ENCODE peak calls at places on chromosomes 2 and 18, in ten cellular contexts. Y is left lung, V is fibroblast of pulmonary artery, P is lower lobe of right lung, G is right lobe of liver, S is astrocyte of the spinal cord, Q is lung, X is AG04450, U is A549, D is upper lobe of left lung. J is an unnamed sample.

GRCh38 chr2:62296034-62296832 is 100.3 kb downstream of the B3GNT2 start:
- DNase-seq in Y (no peak), V (no peak), P (no peak), G (no peak), S (no peak), Q (no peak), X (no peak), U (no peak), D (peak; percentile 47), J (no peak)

GRCh38 chr2:213013979-213014378 is 137.4 kb downstream of the IKZF2 start:
- DNase-seq in Y (no peak), V (no peak), P (no peak), G (no peak), S (no peak), Q (no peak), X (no peak), U (no peak), D (no peak), J (no peak)

GRCh38 chr2:134738150-134738865 is 19.5 kb upstream of the TMEM163 start:
- DNase-seq in Y (no peak), V (no peak), P (no peak), G (no peak), S (peak; percentile 50), Q (no peak), X (no peak), U (no peak), D (no peak), J (no peak)

GRCh38 chr18:11078491-11078890 is 70.9 kb downstream of the PIEZO2 start:
- DNase-seq in Y (no peak), V (no peak), P (no peak), G (no peak), S (no peak), Q (no peak), X (no peak), U (no peak), D (no peak), J (no peak)

GRCh38 chr2:214019973-214020345 is 390.9 kb upstream of the VWC2L start:
- DNase-seq in Y (no peak), V (peak; percentile 26), P (no peak), G (no peak), S (no peak), Q (no peak), X (no peak), U (no peak), D (no peak), J (no peak)

GRCh38 chr2:223601932-223602676 is at the start of gene SCG2:
- DNase-seq in Y (peak; percentile 82), V (peak; percentile 95), P (peak; percentile 71), G (peak; percentile 69), S (peak; percentile 96), Q (peak; percentile 59), X (peak; percentile 87), U (peak; percentile 64), D (peak; percentile 63), J (peak; percentile 61)

GRCh38 chr2:17413031-17413430 is 105.2 kb downstream of the RAD51AP2 start:
- DNase-seq in Y (no peak), V (no peak), P (no peak), G (no peak), S (peak; percentile 75), Q (no peak), X (no peak), U (no peak), D (no peak), J (no peak)

GRCh38 chr2:166411473-166412230 is 35.9 kb upstream of the SCN9A start:
- DNase-seq in Y (no peak), V (peak; percentile 74), P (no peak), G (no peak), S (no peak), Q (no peak), X (no peak), U (no peak), D (no peak), J (no peak)

GRCh38 chr2:44751754-44752479 is 189.6 kb upstream of the SIX3 start:
- DNase-seq in Y (no peak), V (no peak), P (no peak), G (no peak), S (no peak), Q (no peak), X (no peak), U (no peak), D (no peak), J (no peak)

GRCh38 chr2:25378731-25379490 is 37.2 kb upstream of the DNMT3A start:
- DNase-seq in Y (no peak), V (peak; percentile 5), P (peak; percentile 38), G (no peak), S (peak; percentile 12), Q (no peak), X (no peak), U (no peak), D (no peak), J (no peak)

GRCh38 chr2:35428548-35428947 is 927.0 kb upstream of the CRIM1 start:
- DNase-seq in Y (no peak), V (peak; percentile 17), P (peak; percentile 42), G (no peak), S (peak; percentile 7), Q (no peak), X (no peak), U (no peak), D (no peak), J (no peak)

GRCh38 chr2:117850015-117850414 is 35.5 kb downstream of the DDX18 start:
- DNase-seq in Y (no peak), V (no peak), P (no peak), G (no peak), S (no peak), Q (no peak), X (no peak), U (no peak), D (no peak), J (no peak)

GRCh38 chr2:172578054-172578453 is 22.2 kb downstream of the PDK1 start:
- DNase-seq in Y (no peak), V (no peak), P (no peak), G (no peak), S (no peak), Q (no peak), X (no peak), U (no peak), D (no peak), J (no peak)

GRCh38 chr18:47748093-47748796 is 182.2 kb downstream of the SMAD2 start:
- DNase-seq in Y (no peak), V (no peak), P (no peak), G (peak; percentile 48), S (no peak), Q (no peak), X (no peak), U (no peak), D (no peak), J (no peak)

GRCh38 chr2:178070824-178071223 is 1.8 kb downstream of the PDE11A start:
- DNase-seq in Y (no peak), V (no peak), P (no peak), G (no peak), S (no peak), Q (no peak), X (no peak), U (no peak), D (no peak), J (no peak)

GRCh38 chr2:43158259-43158880 is 68.0 kb downstream of the ZFP36L2 start:
- DNase-seq in Y (peak; percentile 87), V (peak; percentile 83), P (peak; percentile 92), G (peak; percentile 89), S (peak; percentile 59), Q (peak; percentile 79), X (no peak), U (peak; percentile 79), D (no peak), J (peak; percentile 74)

DNA sequence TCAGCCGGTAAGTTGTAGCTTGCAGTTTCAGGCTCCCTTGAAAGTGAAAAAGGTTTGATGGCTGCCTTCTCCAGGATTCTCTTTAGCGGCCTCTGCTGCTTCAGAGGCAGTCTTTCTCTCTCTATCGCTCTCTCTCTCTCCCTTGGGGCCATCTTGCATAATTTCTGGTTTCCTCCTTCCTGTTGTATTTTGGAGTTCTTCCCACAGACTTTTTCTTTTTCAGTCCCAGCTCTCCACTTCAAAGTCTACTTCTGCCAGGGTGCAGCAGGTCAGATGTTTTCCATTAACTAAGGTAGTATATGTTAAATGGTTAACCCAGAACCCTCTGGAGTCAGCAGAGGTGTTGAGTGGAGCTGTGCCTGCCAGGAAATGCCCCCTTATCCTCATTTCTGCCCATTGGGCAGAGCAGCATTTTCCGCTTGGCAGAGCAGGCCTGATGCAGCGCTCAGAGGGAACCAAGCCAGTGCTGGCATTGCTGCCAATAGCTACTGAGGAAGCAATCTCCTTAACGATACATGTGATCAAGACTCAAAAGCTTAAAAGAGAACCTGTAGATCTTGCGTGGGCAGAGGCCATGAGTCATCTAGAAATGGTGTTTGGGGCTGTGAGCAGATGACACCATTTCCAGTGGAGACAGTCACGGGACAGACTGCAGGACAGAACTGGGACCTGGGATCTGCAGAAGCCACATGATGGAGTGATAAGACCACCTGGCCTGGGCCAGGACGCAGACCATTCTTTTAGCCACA is 20.8 kb downstream of the DBI start:
- DNase-seq in Y (peak; percentile 86), V (peak; percentile 91), P (peak; percentile 88), G (peak; percentile 77), S (peak; percentile 69), Q (peak; percentile 83), X (no peak), U (no peak), D (no peak), J (peak; percentile 66)
- H3K4me3 ChIP-seq in Y (no peak overlapping the region), V (no peak overlapping the region), P (no peak overlapping the region), G (no peak overlapping the region), S (no peak overlapping the region), Q (no peak overlapping the region), X (no peak overlapping the region), U (no peak overlapping the region), D (no peak overlapping the region), J (no peak overlapping the region)

DNA sequence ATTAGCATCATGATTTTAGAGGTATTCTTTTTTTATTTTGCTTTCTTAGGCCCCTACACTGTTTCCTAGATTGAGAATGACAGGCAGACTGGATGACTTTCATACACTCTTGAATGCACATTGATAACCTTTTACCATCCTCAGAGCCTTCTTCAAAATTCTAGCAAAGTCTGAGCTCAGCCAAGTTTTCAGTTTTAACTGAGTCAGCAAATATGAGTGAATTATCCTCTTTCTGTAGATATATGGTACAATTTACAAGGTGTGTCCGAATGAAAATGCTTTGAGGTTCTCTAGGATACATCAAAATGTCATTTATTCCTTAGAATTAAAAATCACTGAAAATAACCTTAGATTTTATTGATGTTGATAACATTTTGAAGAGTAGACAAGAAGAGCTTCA is 1038.2 kb upstream of the POU3F3 start:
- DNase-seq in Y (no peak), V (no peak), P (no peak), G (no peak), S (no peak), Q (no peak), X (no peak), U (no peak), D (no peak), J (no peak)
- TF ChIP-seq CTCF in Y (no peak), V (no peak), P (no peak), G (no peak), S (no peak), Q (no peak), X (no peak), U (no peak), D (no peak), J (no peak)

GRCh38 chr2:240999873-241000541 is 1.6 kb downstream of the SNED1 start:
- DNase-seq in Y (no peak), V (no peak), P (peak; percentile 46), G (peak; percentile 56), S (no peak), Q (peak; percentile 28), X (no peak), U (no peak), D (peak; percentile 46), J (peak; percentile 49)
- H3K4me3 ChIP-seq in Y (peak overlapping the region; percentile 55), V (peak overlapping the region; percentile 57), P (peak overlapping the region; percentile 72), G (no peak overlapping the region), S (peak overlapping the region; percentile 65), Q (peak overlapping the region; percentile 59), X (peak overlapping the region; percentile 2), U (no peak overlapping the region), D (peak overlapping the region; percentile 81), J (peak overlapping the region; percentile 76)

GRCh38 chr2:64625352-64626145 is 28.2 kb downstream of the SERTAD2 start:
- DNase-seq in Y (no peak), V (no peak), P (no peak), G (no peak), S (no peak), Q (no peak), X (no peak), U (no peak), D (no peak), J (no peak)
- TF ChIP-seq CTCF in Y (no peak), V (no peak), P (no peak), G (no peak), S (no peak), Q (no peak), X (no peak), U (no peak), D (no peak), J (no peak)